ENCODE peak calls at places on chromosomes 3 and 15, in nine cellular contexts. T is BE2C, E is H9, M is ovary, Z is heart left ventricle, W is coronary artery, F is left ventricle myocardium inferior, X is bronchial epithelial cell, U is astrocyte of the spinal cord. N is an unnamed sample.

GRCh38 chr3:159911011-159911663 is 77.5 kb upstream of the IL12A start:
- DNase-seq in T (no peak), E (no peak), M (no peak), Z (no peak), W (no peak), F (no peak), X (no peak), U (no peak), N (no peak)

GRCh38 chr15:29696950-29697738 is 125.1 kb downstream of the TJP1 start:
- DNase-seq in T (no peak), E (no peak), M (no peak), Z (no peak), W (no peak), F (no peak), X (no peak), U (no peak), N (no peak)

GRCh38 chr3:150751781-150752263 is 11.1 kb downstream of the SIAH2 start:
- DNase-seq in T (no peak), E (no peak), M (no peak), Z (no peak), W (no peak), F (no peak), X (peak; percentile 73), U (no peak), N (no peak)

GRCh38 chr15:58748787-58749531 is 548 bp downstream of the ADAM10 start:
- DNase-seq in T (peak; percentile 62), E (peak; percentile 47), M (peak; percentile 52), Z (peak; percentile 64), W (peak; percentile 81), F (peak; percentile 61), X (no peak), U (peak; percentile 44), N (peak; percentile 55)

GRCh38 chr15:31148622-31149505 is 47.3 kb upstream of the TRPM1 start:
- DNase-seq in T (no peak), E (no peak), M (no peak), Z (no peak), W (no peak), F (no peak), X (no peak), U (no peak), N (no peak)

GRCh38 chr3:134060561-134061385 is 31.0 kb upstream of the SLCO2A1 start:
- DNase-seq in T (no peak), E (no peak), M (no peak), Z (no peak), W (peak; percentile 62), F (no peak), X (no peak), U (no peak), N (no peak)

GRCh38 chr3:142180761-142181362 is 31.5 kb upstream of the TFDP2 start:
- DNase-seq in T (peak; percentile 51), E (peak; percentile 40), M (peak; percentile 51), Z (no peak), W (no peak), F (peak; percentile 26), X (peak; percentile 20), U (peak; percentile 33), N (no peak)

GRCh38 chr15:81914734-81915234 is 131.0 kb downstream of the MEX3B start:
- DNase-seq in T (peak; percentile 97), E (no peak), M (no peak), Z (peak; percentile 81), W (no peak), F (peak; percentile 63), X (no peak), U (no peak), N (no peak)

GRCh38 chr3:124676236-124676635 is 54.0 kb upstream of the UMPS start:
- DNase-seq in T (no peak), E (no peak), M (no peak), Z (no peak), W (no peak), F (no peak), X (no peak), U (peak; percentile 52), N (no peak)

GRCh38 chr15:75217012-75217411 is 15.3 kb downstream of the C15orf39 start:
- DNase-seq in T (no peak), E (no peak), M (no peak), Z (no peak), W (no peak), F (no peak), X (no peak), U (no peak), N (no peak)

GRCh38 chr15:58551084-58551763 is 119.4 kb downstream of the LIPC start:
- DNase-seq in T (peak; percentile 28), E (no peak), M (no peak), Z (no peak), W (no peak), F (no peak), X (no peak), U (no peak), N (no peak)

GRCh38 chr3:170180107-170180951 is 1.2 kb downstream of the PHC3 start:
- DNase-seq in T (no peak), E (no peak), M (no peak), Z (no peak), W (no peak), F (no peak), X (peak; percentile 45), U (peak; percentile 43), N (no peak)

GRCh38 chr15:100873029-100873677 is 6.5 kb upstream of the ALDH1A3 start:
- DNase-seq in T (peak; percentile 59), E (peak; percentile 60), M (peak; percentile 60), Z (no peak), W (no peak), F (no peak), X (peak; percentile 92), U (peak; percentile 85), N (no peak)

GRCh38 chr15:47586653-47587224 is 130.6 kb upstream of the SEMA6D start:
- DNase-seq in T (peak; percentile 70), E (no peak), M (no peak), Z (peak; percentile 76), W (no peak), F (peak; percentile 63), X (no peak), U (peak; percentile 73), N (no peak)

GRCh38 chr3:126364731-126365301 is 7.6 kb upstream of the KLF15 start:
- DNase-seq in T (peak; percentile 2), E (no peak), M (no peak), Z (no peak), W (no peak), F (no peak), X (no peak), U (no peak), N (no peak)

DNA sequence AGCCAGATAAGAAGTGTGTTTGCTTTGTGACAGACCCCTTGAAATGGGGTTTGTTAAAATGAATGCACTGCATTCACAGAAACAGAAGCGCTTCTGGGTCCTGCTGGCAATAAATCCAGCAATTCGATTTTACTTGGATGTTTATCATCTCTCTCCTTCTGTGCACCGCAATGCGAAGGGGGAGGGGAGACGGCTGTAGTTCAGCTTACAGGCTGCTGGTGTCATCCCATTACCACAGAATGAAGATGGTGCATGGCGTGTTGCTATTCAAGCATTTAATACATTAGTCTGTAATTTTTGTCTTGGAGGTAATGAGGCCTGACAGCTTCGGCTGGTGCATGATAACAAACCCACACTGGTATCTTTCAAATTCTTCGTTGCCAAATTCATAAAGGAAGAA is 418.1 kb downstream of the OTOL1 start:
- DNase-seq in T (peak; percentile 95), E (peak; percentile 50), M (peak; percentile 21), Z (no peak), W (no peak), F (peak; percentile 22), X (no peak), U (peak; percentile 82), N (no peak)
- TF ChIP-seq CTCF in T (peak; percentile 80), E (peak; percentile 76), M (peak; percentile 11), Z (peak; percentile 46), W (peak; percentile 19), F (peak; percentile 74), X (no peak), U (peak; percentile 73), N (no peak)

GRCh38 chr15:67827561-67828378 is 2.5 kb downstream of the SKOR1 start:
- DNase-seq in T (no peak), E (peak; percentile 54), M (no peak), Z (no peak), W (no peak), F (no peak), X (no peak), U (no peak), N (no peak)
- TF ChIP-seq CTCF in T (no peak), E (no peak), M (no peak), Z (no peak), W (no peak), F (no peak), X (no peak), U (no peak), N (no peak)

GRCh38 chr3:73624363-73625123 is at the start of gene PDZRN3:
- DNase-seq in T (peak; percentile 86), E (peak; percentile 74), M (peak; percentile 86), Z (peak; percentile 75), W (peak; percentile 81), F (peak; percentile 64), X (no peak), U (peak; percentile 71), N (no peak)

GRCh38 chr3:73622135-73622534 is 2.6 kb downstream of the PDZRN3 start:
- DNase-seq in T (peak; percentile 94), E (peak; percentile 31), M (peak; percentile 62), Z (peak; percentile 89), W (peak; percentile 83), F (peak; percentile 78), X (no peak), U (no peak), N (no peak)

GRCh38 chr3:73625124-73625665 is 454 bp upstream of the PDZRN3 start:
- DNase-seq in T (peak; percentile 43), E (peak; percentile 36), M (peak; percentile 57), Z (peak; percentile 65), W (no peak), F (peak; percentile 54), X (no peak), U (peak; percentile 72), N (no peak)

GRCh38 chr3:73623316-73623715 is 1.4 kb downstream of the PDZRN3 start:
- DNase-seq in T (no peak), E (no peak), M (no peak), Z (peak; percentile 50), W (no peak), F (peak; percentile 42), X (no peak), U (no peak), N (no peak)

DNA sequence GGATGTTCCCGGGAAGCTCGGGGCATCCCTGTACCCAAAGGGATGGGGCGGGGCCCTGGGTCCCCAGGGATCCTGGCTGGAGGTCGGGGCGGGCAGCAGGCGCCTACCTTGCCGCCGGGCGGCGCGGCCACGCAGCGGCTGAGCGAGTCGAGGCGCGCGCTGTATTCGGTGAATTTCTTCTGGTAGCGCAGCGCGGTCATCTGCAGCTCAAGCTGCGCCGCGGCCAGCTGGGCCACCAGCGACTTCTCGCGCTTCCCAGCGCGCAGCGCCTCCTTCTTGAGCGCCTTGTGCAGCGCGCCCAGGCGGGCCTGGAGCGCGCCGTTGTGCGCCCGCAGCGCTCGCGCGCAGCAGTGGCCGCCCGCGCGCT is 762 bp downstream of the PDZRN3 start:
- DNase-seq in T (peak; percentile 79), E (peak; percentile 67), M (peak; percentile 57), Z (peak; percentile 66), W (no peak), F (peak; percentile 52), X (no peak), U (peak; percentile 73), N (no peak)
- TF ChIP-seq CTCF in T (peak; percentile 16), E (peak; percentile 51), M (peak; percentile 41), Z (no peak), W (no peak), F (peak; percentile 24), X (no peak), U (no peak), N (no peak)

DNA sequence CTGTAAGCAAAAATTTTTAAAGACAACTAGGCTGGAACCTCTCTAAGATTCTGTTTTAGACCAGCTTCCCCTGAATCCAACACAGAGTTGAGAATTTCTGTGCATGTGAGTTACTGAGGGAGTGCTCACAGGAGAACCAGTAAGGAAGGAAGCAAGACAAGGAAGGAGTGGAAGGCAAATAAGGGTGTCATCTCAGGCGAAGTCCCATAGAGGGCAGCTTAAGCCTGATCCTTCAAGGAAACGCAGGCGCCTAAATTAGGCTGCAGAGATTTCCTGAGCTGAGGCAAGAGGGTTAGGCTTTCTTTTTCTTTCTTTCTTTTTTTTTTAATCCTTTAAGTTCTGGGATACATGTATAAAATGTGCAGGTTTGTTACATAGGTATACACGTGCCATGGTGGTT is 36.2 kb upstream of the COL6A6 start:
- DNase-seq in T (peak; percentile 26), E (peak; percentile 61), M (peak; percentile 48), Z (peak; percentile 33), W (no peak), F (no peak), X (peak; percentile 44), U (peak; percentile 42), N (no peak)
- TF ChIP-seq CTCF in T (peak; percentile 38), E (peak; percentile 72), M (no peak), Z (no peak), W (no peak), F (peak; percentile 48), X (peak; percentile 47), U (peak; percentile 41), N (no peak)

N was measured in activated B cell treated with CpG ODN at 0.5 μM for 24 hours.